ENCODE peak calls at places on chromosomes 4 and X, in ten cellular contexts. X is fibroblast of the conjunctiva; K is CD4-positive, alpha-beta T cell; J is NCI-H1436; D is endothelial cell; R is uterus; A is activated CD4-positive, alpha-beta T cell treated with anti-CD3 and anti-CD28 coated beads for 1 hour; S is Caki2; U is NCI-H1694 treated with DMSO at 0.1 percent for 48 hours; W is T-cell. T is an unnamed sample.

GRCh38 chr4:5574386-5574785 is 134.0 kb downstream of the EVC2 start:
- DNase-seq in K (no peak), W (no peak), X (no peak), D (no peak), A (no peak), U (no peak), S (no peak), R (no peak), J (no peak), T (no peak)

GRCh38 chrX:30577362-30577961 is at the start of gene TASL:
- DNase-seq in R (no peak), A (peak), K (peak), U (no peak), J (no peak), S (no peak), W (peak), X (no peak), D (no peak), T (no peak)

GRCh38 chrX:41300758-41301437 is 33.1 kb upstream of the DDX3X start:
- DNase-seq in D (no peak), W (no peak), U (no peak), S (peak), J (no peak), X (no peak), K (no peak), A (no peak), R (no peak), T (peak)

GRCh38 chr4:88737304-88738015 is 39.8 kb upstream of the NAP1L5 start:
- DNase-seq in D (no peak), R (peak), W (peak), J (no peak), X (no peak), S (peak), A (no peak), U (no peak), K (peak), T (no peak)

GRCh38 chr4:52957220-52957686 is 95.1 kb downstream of the RASL11B start:
- DNase-seq in S (no peak), D (no peak), R (peak), K (no peak), U (peak), J (no peak), A (no peak), X (no peak), W (no peak), T (no peak)

GRCh38 chr4:38113136-38113535 is 152.9 kb downstream of the PTTG2 start:
- DNase-seq in A (no peak), W (no peak), K (no peak), R (no peak), U (no peak), S (no peak), D (no peak), X (no peak), J (no peak), T (no peak)

GRCh38 chrX:12898073-12898472 is 8.3 kb upstream of the TLR8 start:
- DNase-seq in X (no peak), W (no peak), J (no peak), R (no peak), S (no peak), D (no peak), A (no peak), U (no peak), K (no peak), T (no peak)

GRCh38 chr4:31737419-31737818 is 1017.2 kb downstream of the PCDH7 start:
- DNase-seq in X (no peak), W (no peak), R (no peak), J (no peak), K (no peak), U (no peak), S (no peak), D (no peak), A (no peak), T (no peak)

GRCh38 chrX:73913580-73913979 is 350.6 kb downstream of the CHIC1 start:
- DNase-seq in J (no peak), D (no peak), K (no peak), A (no peak), U (no peak), R (no peak), S (no peak), X (no peak), W (no peak), T (no peak)

GRCh38 chr4:98470831-98471230 is 187.6 kb downstream of the TSPAN5 start:
- DNase-seq in U (no peak), R (no peak), S (no peak), K (no peak), D (no peak), A (no peak), X (no peak), W (no peak), J (no peak), T (peak)

GRCh38 chr4:153521995-153522799 is 56.0 kb downstream of the TMEM131L start:
- DNase-seq in J (no peak), A (peak), U (no peak), X (no peak), W (peak), K (peak), S (no peak), D (no peak), R (no peak), T (no peak)

GRCh38 chr4:172515266-172515879 is 653.2 kb upstream of the GALNT7 start:
- DNase-seq in U (no peak), W (no peak), S (no peak), R (no peak), D (no peak), X (no peak), J (peak), A (no peak), K (no peak), T (peak)

GRCh38 chrX:72247206-72247944 is 8.5 kb upstream of the ERCC6L start:
- DNase-seq in A (no peak), R (peak), S (no peak), J (peak), U (peak), W (no peak), D (no peak), K (no peak), X (peak), T (no peak)

GRCh38 chr4:8114456-8115202 is 44.0 kb downstream of the ABLIM2 start:
- DNase-seq in A (no peak), D (no peak), W (no peak), K (no peak), J (no peak), S (no peak), U (no peak), X (no peak), R (no peak), T (no peak)

GRCh38 chr4:25172964-25173917 is 13.0 kb upstream of the SEPSECS start:
- DNase-seq in U (peak), J (no peak), K (no peak), S (peak), A (no peak), W (no peak), R (peak), X (peak), D (no peak), T (peak)

GRCh38 chrX:66004928-66005831 is 34.7 kb downstream of the VSIG4 start:
- DNase-seq in K (no peak), S (no peak), X (no peak), R (no peak), U (no peak), A (no peak), W (no peak), J (no peak), D (no peak), T (no peak)

GRCh38 chr4:98510757-98511517 is 147.5 kb downstream of the TSPAN5 start:
- DNase-seq in D (no peak), J (no peak), R (no peak), U (no peak), A (no peak), S (no peak), X (peak), K (no peak), W (no peak), T (no peak)

GRCh38 chrX:18220786-18221185 is at the start of gene BEND2:
- DNase-seq in S (no peak), A (no peak), R (no peak), U (no peak), J (no peak), D (no peak), W (no peak), X (no peak), K (no peak), T (no peak)

GRCh38 chrX:11664211-11664888 is 1.4 kb downstream of the ARHGAP6 start:
- DNase-seq in K (no peak), W (no peak), J (no peak), R (peak), X (no peak), A (no peak), U (no peak), D (peak), S (peak), T (no peak)

GRCh38 chr4:13483142-13484044 is 747 bp downstream of the RAB28 start:
- DNase-seq in U (no peak), X (peak), R (peak), D (peak), A (peak), S (peak), K (no peak), J (no peak), W (no peak), T (peak)

GRCh38 chrX:53153581-53153980 is 59.6 kb downstream of the KANTR start:
- DNase-seq in S (no peak), U (no peak), D (no peak), A (no peak), W (no peak), R (no peak), J (no peak), K (no peak), X (no peak), T (no peak)

GRCh38 chr4:146545102-146545501 is 23.4 kb upstream of the SLC10A7 start:
- DNase-seq in A (no peak), X (no peak), U (no peak), K (no peak), S (no peak), J (no peak), W (no peak), D (peak), R (no peak), T (no peak)

GRCh38 chr4:65393078-65393477 is 277.2 kb downstream of the EPHA5 start:
- DNase-seq in U (no peak), S (no peak), A (no peak), R (no peak), D (no peak), X (no peak), W (no peak), J (no peak), K (no peak), T (no peak)

GRCh38 chr4:111934294-111934693 is 211.0 kb upstream of the FAM241A start:
- DNase-seq in D (no peak), S (no peak), R (no peak), U (no peak), X (no peak), A (no peak), W (no peak), J (no peak), K (no peak), T (no peak)

GRCh38 chr4:179867300-179867878 is 2375.8 kb upstream of the TENM3 start:
- DNase-seq in J (peak), W (no peak), U (peak), D (peak), R (no peak), S (peak), X (peak), A (no peak), K (no peak), T (no peak)

GRCh38 chrX:49878834-49879655 is at the start of gene USP27X:
- DNase-seq in U (peak), A (peak), W (peak), X (peak), K (peak), R (peak), J (peak), S (peak), D (peak), T (peak)

GRCh38 chr4:116829187-116829586 is 256.2 kb downstream of the TRAM1L1 start:
- DNase-seq in R (no peak), W (no peak), U (no peak), A (no peak), K (no peak), J (no peak), D (no peak), X (no peak), S (no peak), T (no peak)

GRCh38 chr4:73741140-73741749 is 876 bp downstream of the CXCL8 start:
- DNase-seq in W (no peak), X (no peak), A (no peak), U (no peak), D (no peak), S (no peak), J (no peak), K (no peak), R (no peak), T (no peak)

GRCh38 chrX:131816551-131817136 is 206.5 kb upstream of the STK26 start:
- DNase-seq in K (peak), X (peak), S (no peak), A (peak), J (no peak), W (peak), D (no peak), U (no peak), R (peak), T (no peak)

GRCh38 chr4:121477079-121477478 is 96.3 kb upstream of the QRFPR start:
- DNase-seq in D (no peak), U (no peak), J (no peak), R (no peak), S (no peak), K (no peak), A (no peak), X (no peak), W (no peak), T (no peak)

GRCh38 chrX:43735957-43736356 is 79.9 kb downstream of the MAOA start:
- DNase-seq in U (no peak), S (no peak), K (no peak), J (no peak), X (no peak), A (no peak), R (no peak), D (no peak), W (no peak), T (no peak)

GRCh38 chrX:71103110-71103983 is 3.2 kb downstream of the CXorf65 start:
- DNase-seq in U (no peak), J (peak), S (no peak), R (no peak), X (no peak), A (no peak), D (peak), W (peak), K (peak), T (no peak)

GRCh38 chr4:138967313-138967712 is 48.3 kb upstream of the NOCT start:
- DNase-seq in S (no peak), J (no peak), D (no peak), X (no peak), W (no peak), U (no peak), K (no peak), A (no peak), R (no peak), T (no peak)

GRCh38 chrX:54639018-54639345 is 109.0 kb downstream of the GNL3L start:
- DNase-seq in A (no peak), D (no peak), R (no peak), U (no peak), S (no peak), K (no peak), X (no peak), J (no peak), W (no peak), T (no peak)

GRCh38 chrX:153922932-153923857 is 2.9 kb downstream of the ARHGAP4 start:
- DNase-seq in K (no peak), S (no peak), J (no peak), A (no peak), U (peak), W (no peak), R (peak), X (peak), D (no peak), T (no peak)

GRCh38 chr4:160505724-160506123 is 1402.8 kb downstream of the RAPGEF2 start:
- DNase-seq in A (no peak), R (no peak), D (no peak), W (no peak), J (no peak), X (no peak), S (no peak), K (no peak), U (no peak), T (no peak)

GRCh38 chrX:39730671-39731389 is 366.9 kb downstream of the BCOR start:
- DNase-seq in X (peak), K (peak), R (peak), D (peak), W (peak), U (peak), S (peak), A (peak), J (no peak), T (no peak)

GRCh38 chr4:96379524-96379923 is 539.6 kb downstream of the PDHA2 start:
- DNase-seq in K (no peak), X (no peak), S (no peak), U (no peak), W (no peak), A (no peak), R (no peak), D (no peak), J (no peak), T (no peak)

GRCh38 chr4:113760094-113760851 is 1.3 kb downstream of the CAMK2D start:
- DNase-seq in U (peak), R (peak), W (peak), X (no peak), S (peak), A (no peak), D (no peak), J (no peak), K (peak), T (no peak)